ENCODE peak calls at places on chromosomes 13 and 19, in nine cellular contexts. X, B, Y, Q, P, R, D, N and M are unnamed samples.

GRCh38 chr13:77698211-77699058 is 948 bp downstream of the SLAIN1 start:
- DNase-seq in X (peak; percentile 46), B (peak; percentile 50), Y (peak; percentile 44), Q (peak; percentile 81), P (peak; percentile 61), R (peak; percentile 78), D (peak; percentile 84), N (peak; percentile 15), M (peak; percentile 37)

GRCh38 chr19:33864311-33864850 is 67.7 kb downstream of the KCTD15 start:
- DNase-seq in X (peak; percentile 57), B (no peak), Y (peak; percentile 32), Q (no peak), P (no peak), R (no peak), D (no peak), N (no peak), M (no peak)

GRCh38 chr13:112246731-112247470 is 129.3 kb upstream of the SPACA7 start:
- DNase-seq in X (no peak), B (no peak), Y (no peak), Q (no peak), P (no peak), R (no peak), D (no peak), N (no peak), M (peak; percentile 19)

GRCh38 chr19:35009424-35010415 is 9.6 kb downstream of the GRAMD1A start:
- DNase-seq in X (no peak), B (no peak), Y (no peak), Q (no peak), P (no peak), R (no peak), D (no peak), N (no peak), M (no peak)

GRCh38 chr19:4337906-4338440 is 654 bp downstream of the STAP2 start:
- DNase-seq in X (peak; percentile 33), B (peak; percentile 53), Y (peak; percentile 62), Q (no peak), P (no peak), R (no peak), D (peak; percentile 65), N (no peak), M (no peak)

GRCh38 chr19:37932985-37933953 is 26.3 kb downstream of the SIPA1L3 start:
- DNase-seq in X (peak; percentile 60), B (peak; percentile 78), Y (peak; percentile 75), Q (no peak), P (peak; percentile 56), R (no peak), D (peak; percentile 58), N (no peak), M (no peak)

GRCh38 chr19:41928221-41928683 is at the start of gene ERFL:
- DNase-seq in X (no peak), B (no peak), Y (no peak), Q (no peak), P (no peak), R (no peak), D (peak; percentile 64), N (no peak), M (no peak)

GRCh38 chr13:78241278-78241919 is 322.8 kb upstream of the EDNRB start:
- DNase-seq in X (no peak), B (peak; percentile 8), Y (peak; percentile 21), Q (peak; percentile 73), P (no peak), R (no peak), D (peak; percentile 85), N (peak; percentile 14), M (no peak)

GRCh38 chr13:90455861-90456260 is 891.6 kb upstream of the MIR17HG start:
- DNase-seq in X (no peak), B (no peak), Y (no peak), Q (no peak), P (no peak), R (no peak), D (no peak), N (no peak), M (no peak)

GRCh38 chr13:40318366-40318765 is 348.1 kb downstream of the FOXO1 start:
- DNase-seq in X (peak; percentile 66), B (peak; percentile 81), Y (peak; percentile 20), Q (peak; percentile 15), P (peak; percentile 87), R (no peak), D (no peak), N (peak; percentile 41), M (no peak)

GRCh38 chr13:43785681-43786471 is 896 bp downstream of the ENOX1 start:
- DNase-seq in X (peak; percentile 70), B (peak; percentile 66), Y (peak; percentile 69), Q (peak; percentile 73), P (peak; percentile 91), R (peak; percentile 90), D (peak; percentile 88), N (peak; percentile 87), M (peak; percentile 66)

GRCh38 chr13:74886496-74886895 is 595.5 kb downstream of the TBC1D4 start:
- DNase-seq in X (no peak), B (no peak), Y (no peak), Q (no peak), P (no peak), R (no peak), D (no peak), N (no peak), M (no peak)

GRCh38 chr13:46797468-46798237 is 692 bp upstream of the ESD start:
- DNase-seq in X (no peak), B (no peak), Y (no peak), Q (no peak), P (no peak), R (no peak), D (no peak), N (no peak), M (no peak)

GRCh38 chr19:55247621-55248099 is 11.2 kb downstream of the PPP6R1 start:
- DNase-seq in X (no peak), B (no peak), Y (peak; percentile 58), Q (no peak), P (peak; percentile 52), R (no peak), D (no peak), N (peak; percentile 50), M (peak; percentile 48)

GRCh38 chr13:74696148-74696922 is 562.1 kb upstream of the KLF12 start:
- DNase-seq in X (no peak), B (no peak), Y (no peak), Q (no peak), P (no peak), R (no peak), D (no peak), N (no peak), M (no peak)

GRCh38 chr19:10720607-10721125 is 2.8 kb downstream of the DNM2 start:
- DNase-seq in X (no peak), B (no peak), Y (no peak), Q (no peak), P (no peak), R (no peak), D (no peak), N (no peak), M (no peak)
- H3K4me1 ChIP-seq in X (peaks cover 79% of the 10 kb centered on the region), B (peaks cover 30% of the 10 kb centered on the region), Y (peaks cover 46% of the 10 kb centered on the region), Q (peaks cover 10% of the 10 kb centered on the region), P (peaks cover 36% of the 10 kb centered on the region), R (no peaks in the 10 kb centered on the region), D (peaks cover 7% of the 10 kb centered on the region), N (peaks cover 56% of the 10 kb centered on the region), M (peaks cover 24% of the 10 kb centered on the region)

GRCh38 chr13:54091884-54092283 is 1063.3 kb downstream of the OLFM4 start:
- DNase-seq in X (no peak), B (no peak), Y (no peak), Q (no peak), P (no peak), R (peak; percentile 54), D (no peak), N (no peak), M (no peak)

GRCh38 chr13:54092686-54093085 is 1064.1 kb downstream of the OLFM4 start:
- DNase-seq in X (no peak), B (no peak), Y (no peak), Q (no peak), P (no peak), R (no peak), D (no peak), N (no peak), M (no peak)
- H3K4me3 ChIP-seq in X (no peak overlapping the region), B (no peak overlapping the region), Y (no peak overlapping the region), Q (no peak overlapping the region), P (no peak overlapping the region), R (no peak overlapping the region), D (no peak overlapping the region), N (no peak overlapping the region), M (no peak overlapping the region)

GRCh38 chr13:58946274-58946673 is 1217.5 kb downstream of the DIAPH3 start:
- DNase-seq in X (no peak), B (no peak), Y (no peak), Q (no peak), P (no peak), R (no peak), D (no peak), N (no peak), M (no peak)
- H3K4me1 ChIP-seq in X (no peaks in the 10 kb centered on the region), B (no peaks in the 10 kb centered on the region), Y (no peaks in the 10 kb centered on the region), Q (no peaks in the 10 kb centered on the region), P (no peaks in the 10 kb centered on the region), R (no peaks in the 10 kb centered on the region), D (no peaks in the 10 kb centered on the region), N (no peaks in the 10 kb centered on the region), M (no peaks in the 10 kb centered on the region)

GRCh38 chr19:13099073-13099999 is 3.3 kb downstream of the LYL1 start:
- DNase-seq in X (peak; percentile 78), B (peak; percentile 54), Y (peak; percentile 85), Q (no peak), P (peak; percentile 87), R (peak; percentile 88), D (peak; percentile 80), N (peak; percentile 82), M (peak; percentile 76)

GRCh38 chr19:13102416-13102665 is 317 bp downstream of the LYL1 start:
- DNase-seq in X (no peak), B (no peak), Y (no peak), Q (no peak), P (no peak), R (no peak), D (no peak), N (no peak), M (no peak)

GRCh38 chr19:13101590-13102415 is 855 bp downstream of the LYL1 start:
- DNase-seq in X (no peak), B (no peak), Y (no peak), Q (no peak), P (no peak), R (no peak), D (no peak), N (no peak), M (no peak)

GRCh38 chr19:13100031-13100588 is 2.5 kb downstream of the LYL1 start:
- DNase-seq in X (no peak), B (no peak), Y (no peak), Q (no peak), P (no peak), R (no peak), D (no peak), N (no peak), M (no peak)

DNA sequence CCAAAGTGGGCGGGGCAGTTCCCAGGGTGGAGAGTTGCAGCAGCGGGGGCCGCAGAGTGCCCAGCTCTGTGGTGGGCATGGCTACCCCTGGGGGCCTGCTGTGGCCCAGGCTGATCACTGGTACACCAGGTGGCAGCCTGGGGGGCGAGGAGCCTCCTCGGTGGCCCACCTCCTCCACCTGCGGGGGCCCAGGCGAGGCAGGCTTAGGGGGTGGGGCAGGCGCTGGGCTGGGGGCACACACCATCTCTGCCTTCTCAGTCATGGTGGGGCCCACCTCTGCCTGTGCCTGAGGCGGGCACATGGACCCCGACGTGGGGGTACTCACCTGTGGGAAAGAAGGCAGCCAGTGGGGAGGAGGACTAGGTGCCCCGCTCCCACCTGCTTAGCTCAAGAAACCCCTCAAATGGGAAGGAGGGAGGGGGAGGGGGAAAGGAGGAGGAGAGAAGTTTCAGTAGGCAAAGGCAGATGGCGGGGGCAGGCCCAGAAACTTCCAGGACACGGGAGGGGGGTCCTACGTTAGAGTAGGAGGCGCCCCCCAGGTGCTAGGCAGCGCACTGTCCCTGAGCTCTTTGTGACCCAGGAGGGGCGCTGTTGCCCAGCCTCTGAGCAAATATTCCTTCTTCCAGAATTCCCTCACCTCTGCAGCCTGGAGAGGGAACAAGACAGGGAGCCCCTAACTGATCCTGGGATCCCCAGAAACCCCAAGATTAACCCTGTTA is 1.6 kb downstream of the LYL1 start:
- DNase-seq in X (no peak), B (no peak), Y (no peak), Q (no peak), P (no peak), R (no peak), D (no peak), N (no peak), M (no peak)
- H3K4me3 ChIP-seq in X (no peak overlapping the region), B (no peak overlapping the region), Y (no peak overlapping the region), Q (no peak overlapping the region), P (peak overlapping the region; percentile 64), R (no peak overlapping the region), D (no peak overlapping the region), N (peak overlapping the region; percentile 61), M (no peak overlapping the region)